ENCODE peak calls at places on chromosomes 7 and 10, in eight cellular contexts. G, D, Z, B, X, L, C and T are unnamed samples.

GRCh38 chr7:16645593-16646426 is at the start of the genes ANKMY2 and BZW2:
- DNase-seq in C (peak; percentile 94), D (peak; percentile 80), L (peak; percentile 89), Z (peak; percentile 93), X (peak; percentile 63), B (peak; percentile 98), G (peak; percentile 87), T (peak; percentile 97)

GRCh38 chr7:155377837-155378579 is 79.9 kb upstream of the EN2 start:
- DNase-seq in G (no peak), Z (peak; percentile 51), D (no peak), X (no peak), B (no peak), L (no peak), C (peak; percentile 67), T (no peak)

GRCh38 chr7:5591547-5591899 is 167.9 kb upstream of the TNRC18 start:
- DNase-seq in L (no peak), B (no peak), G (no peak), X (no peak), C (no peak), Z (no peak), D (no peak), T (no peak)

GRCh38 chr7:101817031-101817929 is at the start of gene CUX1:
- DNase-seq in D (no peak), L (peak; percentile 26), C (peak; percentile 49), G (no peak), X (no peak), Z (peak; percentile 60), B (peak; percentile 10), T (no peak)

GRCh38 chr10:102247724-102248123 is 2.4 kb downstream of the GBF1 start:
- DNase-seq in L (no peak), C (no peak), Z (no peak), G (no peak), D (no peak), B (no peak), X (no peak), T (no peak)

GRCh38 chr10:48496105-48496830 is 108.6 kb downstream of the ARHGAP22 start:
- DNase-seq in X (no peak), B (no peak), L (no peak), C (no peak), G (no peak), Z (no peak), D (no peak), T (no peak)

GRCh38 chr10:9762966-9763656 is 1254.6 kb upstream of the CELF2 start:
- DNase-seq in C (no peak), D (peak; percentile 19), G (no peak), X (no peak), Z (no peak), L (no peak), B (no peak), T (no peak)

GRCh38 chr10:35367991-35368390 is 31.7 kb downstream of the CCNY start:
- DNase-seq in D (no peak), C (no peak), L (no peak), B (no peak), X (no peak), Z (no peak), G (no peak), T (no peak)

GRCh38 chr7:22720791-22721786 is 5.9 kb upstream of the IL6 start:
- DNase-seq in B (no peak), X (no peak), L (no peak), D (no peak), C (no peak), G (no peak), Z (no peak), T (no peak)

GRCh38 chr7:40105879-40106473 is 28.4 kb downstream of the MPLKIP start:
- DNase-seq in C (no peak), D (no peak), X (no peak), G (no peak), B (no peak), Z (no peak), L (no peak), T (no peak)